ENCODE peak calls at places on chromosomes 7 and 10, in seven cellular contexts. D is foreskin fibroblast, F is cardiac fibroblast, U is K562, K is skeletal muscle cell, Q is fibroblast of pulmonary artery, P is esophagus muscularis mucosa. T is an unnamed sample.

GRCh38 chr7:153385502-153385901 is 626.0 kb downstream of the ACTR3B start:
- DNase-seq in D (no peak), F (no peak), U (peak; percentile 68), K (no peak), Q (no peak), P (peak; percentile 68), T (no peak)

GRCh38 chr10:62374862-62375710 is 917 bp downstream of the ZNF365 start:
- DNase-seq in D (peak; percentile 43), F (no peak), U (no peak), K (no peak), Q (no peak), P (no peak), T (peak; percentile 6)

GRCh38 chr7:111012152-111012551 is 78.8 kb upstream of the LRRN3 start:
- DNase-seq in D (peak; percentile 46), F (peak; percentile 18), U (no peak), K (no peak), Q (peak; percentile 58), P (no peak), T (no peak)

GRCh38 chr7:137934941-137935848 is 66.7 kb downstream of the CREB3L2 start:
- DNase-seq in D (no peak), F (no peak), U (no peak), K (no peak), Q (no peak), P (no peak), T (peak; percentile 56)

GRCh38 chr10:124830445-124830844 is 28.8 kb downstream of the ABRAXAS2 start:
- DNase-seq in D (no peak), F (no peak), U (no peak), K (no peak), Q (no peak), P (no peak), T (no peak)

GRCh38 chr10:29588640-29589421 is 45.9 kb downstream of the SVIL start:
- DNase-seq in D (peak; percentile 72), F (peak; percentile 50), U (no peak), K (no peak), Q (peak; percentile 47), P (no peak), T (no peak)

GRCh38 chr10:6173203-6173602 is 29.5 kb upstream of the PFKFB3 start:
- DNase-seq in D (no peak), F (no peak), U (peak; percentile 52), K (no peak), Q (no peak), P (no peak), T (peak; percentile 31)

GRCh38 chr10:83539528-83540308 is 599.6 kb upstream of the GHITM start:
- DNase-seq in D (peak; percentile 33), F (peak; percentile 77), U (no peak), K (peak; percentile 66), Q (peak; percentile 84), P (no peak), T (peak; percentile 86)

GRCh38 chr7:35975851-35976454 is 175.1 kb downstream of the SEPTIN7 start:
- DNase-seq in D (peak; percentile 82), F (peak; percentile 89), U (peak; percentile 76), K (peak; percentile 25), Q (peak; percentile 89), P (no peak), T (peak; percentile 85)

GRCh38 chr10:93071674-93072224 is 1.9 kb upstream of the CYP26A1 start:
- DNase-seq in D (peak; percentile 36), F (no peak), U (peak; percentile 93), K (no peak), Q (no peak), P (peak; percentile 90), T (no peak)

GRCh38 chr10:132541601-132542011 is 4.0 kb downstream of the INPP5A start:
- DNase-seq in D (no peak), F (no peak), U (no peak), K (no peak), Q (no peak), P (no peak), T (peak; percentile 27)

GRCh38 chr7:100519580-100519979 is 19.4 kb upstream of the AGFG2 start:
- DNase-seq in D (no peak), F (no peak), U (no peak), K (no peak), Q (no peak), P (no peak), T (no peak)

GRCh38 chr10:123515661-123516060 is 150.5 kb upstream of the GPR26 start:
- DNase-seq in D (no peak), F (no peak), U (no peak), K (no peak), Q (no peak), P (no peak), T (no peak)

GRCh38 chr7:101536232-101536631 is 92.9 kb downstream of the MYL10 start:
- DNase-seq in D (peak; percentile 47), F (no peak), U (no peak), K (no peak), Q (no peak), P (no peak), T (no peak)

GRCh38 chr7:98802088-98802780 is 67.6 kb downstream of the TMEM130 start:
- DNase-seq in D (peak; percentile 81), F (peak; percentile 90), U (peak; percentile 81), K (peak; percentile 72), Q (peak; percentile 66), P (no peak), T (peak; percentile 93)

GRCh38 chr7:46707973-46708372 is 786.9 kb upstream of the IGFBP3 start:
- DNase-seq in D (no peak), F (no peak), U (no peak), K (no peak), Q (no peak), P (no peak), T (no peak)

GRCh38 chr7:136403591-136403990 is 426.4 kb upstream of the MTPN start:
- DNase-seq in D (no peak), F (no peak), U (peak; percentile 15), K (no peak), Q (no peak), P (no peak), T (no peak)

GRCh38 chr10:82394122-82394521 is 519.1 kb downstream of the NRG3 start:
- DNase-seq in D (peak; percentile 69), F (no peak), U (no peak), K (no peak), Q (peak; percentile 4), P (no peak), T (no peak)

GRCh38 chr10:66455304-66455703 is 470.5 kb upstream of the LRRTM3 start:
- DNase-seq in D (peak; percentile 1), F (no peak), U (no peak), K (no peak), Q (no peak), P (no peak), T (peak; percentile 0)

GRCh38 chr7:11294965-11295364 is 321.3 kb downstream of the PHF14 start:
- DNase-seq in D (no peak), F (no peak), U (no peak), K (no peak), Q (no peak), P (no peak), T (no peak)

GRCh38 chr10:23968296-23968695 is 240.6 kb upstream of the KIAA1217 start:
- DNase-seq in D (no peak), F (no peak), U (no peak), K (no peak), Q (no peak), P (no peak), T (no peak)

GRCh38 chr7:7996568-7996967 is 28.0 kb downstream of the GLCCI1 start:
- DNase-seq in D (peak; percentile 34), F (no peak), U (no peak), K (no peak), Q (no peak), P (no peak), T (peak; percentile 63)

GRCh38 chr10:132354356-132355094 is 22.5 kb downstream of the LRRC27 start:
- DNase-seq in D (no peak), F (no peak), U (peak; percentile 64), K (no peak), Q (no peak), P (no peak), T (no peak)

GRCh38 chr10:95832216-95833037 is 75.3 kb upstream of the CC2D2B start:
- DNase-seq in D (no peak), F (no peak), U (no peak), K (no peak), Q (no peak), P (no peak), T (peak; percentile 98)

GRCh38 chr10:33263453-33263852 is 71.0 kb downstream of the NRP1 start:
- DNase-seq in D (peak; percentile 50), F (peak; percentile 55), U (no peak), K (no peak), Q (peak; percentile 62), P (no peak), T (no peak)
- H3K4me3 ChIP-seq in D (no peak overlapping the region), F (no peak overlapping the region), U (no peak overlapping the region), K (no peak overlapping the region), Q (no peak overlapping the region), P (no peak overlapping the region), T (no peak overlapping the region)

DNA sequence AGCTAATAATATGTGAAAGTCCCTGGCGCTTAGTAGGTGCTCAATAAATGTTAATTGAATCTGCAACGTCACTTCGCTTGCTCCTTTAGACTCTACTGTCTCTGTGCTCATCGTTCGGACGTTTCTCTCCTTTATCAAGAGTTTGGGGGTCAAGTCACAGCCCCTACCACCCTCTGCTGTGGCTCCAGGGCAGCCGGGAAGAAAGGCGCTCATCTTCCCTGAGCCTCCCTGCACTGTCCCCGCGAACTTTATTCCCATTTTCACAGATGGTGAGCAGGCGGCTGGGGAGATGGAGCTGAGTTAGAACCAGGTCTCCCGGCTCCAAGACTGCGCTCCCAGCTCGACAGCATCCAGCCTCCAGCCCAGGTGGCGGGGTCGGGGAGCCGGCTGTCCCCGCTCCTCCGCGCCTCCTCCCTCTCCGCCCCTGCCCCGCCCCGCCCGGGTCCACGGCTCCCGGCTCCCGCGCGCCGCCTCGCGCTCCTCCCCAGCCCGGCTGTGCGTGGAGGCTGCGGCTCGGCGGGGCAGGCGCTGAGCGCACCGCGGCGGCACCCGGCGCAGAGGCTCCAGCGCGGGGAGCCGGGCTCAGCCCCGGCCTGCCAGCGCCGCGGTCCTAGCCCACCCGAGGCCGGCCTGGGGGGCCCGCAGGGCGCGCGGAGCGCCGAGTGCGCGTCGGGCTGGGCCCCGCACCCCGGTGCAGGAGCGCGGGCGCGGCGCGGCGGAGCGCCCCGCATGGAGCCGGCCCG is at the start of gene CLEC2L:
- DNase-seq in D (peak; percentile 34), F (no peak), U (no peak), K (no peak), Q (no peak), P (no peak), T (no peak)
- H3K4me3 ChIP-seq in D (no peak within 1 kb of the TSS), F (no peak within 1 kb of the TSS), U (no peak within 1 kb of the TSS), K (peak within 1 kb of the TSS; percentile 20), Q (no peak within 1 kb of the TSS), P (peak within 1 kb of the TSS; percentile 37), T (no peak within 1 kb of the TSS)

DNA sequence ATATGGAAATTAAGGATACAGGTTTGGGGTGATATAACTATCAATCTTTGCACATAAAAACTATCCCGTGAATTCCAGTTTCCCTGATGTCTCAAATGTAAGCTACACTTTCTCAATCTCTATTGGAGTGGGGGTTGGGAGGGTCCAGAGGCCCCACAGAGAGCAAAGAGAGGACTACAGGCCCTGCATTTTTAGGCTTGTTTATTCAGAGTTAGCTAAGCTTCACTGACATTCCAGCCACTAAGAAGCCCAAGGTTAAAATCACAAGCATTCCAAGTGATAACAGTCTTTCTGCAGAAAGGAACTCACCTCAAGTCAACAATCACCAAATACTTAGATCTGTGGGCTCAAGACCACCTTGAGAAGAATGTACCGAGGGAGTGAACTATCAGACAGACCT is 31.6 kb upstream of the LAMB1 start:
- DNase-seq in D (no peak), F (no peak), U (no peak), K (no peak), Q (no peak), P (no peak), T (no peak)
- H3K4me3 ChIP-seq in D (no peak overlapping the region), F (no peak overlapping the region), U (no peak overlapping the region), K (no peak overlapping the region), Q (no peak overlapping the region), P (no peak overlapping the region), T (no peak overlapping the region)

GRCh38 chr7:133534816-133535215 is 281.9 kb downstream of the EXOC4 start:
- DNase-seq in D (no peak), F (no peak), U (no peak), K (no peak), Q (no peak), P (no peak), T (no peak)
- H3K4me3 ChIP-seq in D (no peak overlapping the region), F (no peak overlapping the region), U (no peak overlapping the region), K (no peak overlapping the region), Q (no peak overlapping the region), P (no peak overlapping the region), T (no peak overlapping the region)

T was measured in GM12865.